ENCODE peak calls at places on chromosomes 13 and 19, in ten cellular contexts. J is lower leg skin, T is aorta, C is fibroblast of mammary gland, Y is right cardiac atrium, S is foreskin fibroblast, K is GM06990, Z is psoas muscle, P is left lung, B is fibroblast of the aortic adventitia. N is an unnamed sample.

GRCh38 chr13:97339019-97339988 is 94.7 kb upstream of the RAP2A start:
- DNase-seq in C (peak), Y (peak), S (peak), B (peak), J (no peak), Z (no peak), T (peak), K (no peak), P (no peak), N (peak)

GRCh38 chr19:43662487-43662886 is 7.5 kb downstream of the PLAUR start:
- DNase-seq in Z (no peak), T (no peak), S (no peak), B (no peak), J (no peak), C (peak), Y (no peak), K (no peak), P (no peak), N (peak)

GRCh38 chr13:49958321-49958720 is 22.2 kb upstream of the SPRYD7 start:
- DNase-seq in Y (no peak), Z (no peak), B (peak), J (no peak), P (no peak), K (no peak), S (peak), T (no peak), C (peak), N (no peak)

GRCh38 chr13:23551213-23552008 is 18.8 kb upstream of the TNFRSF19 start:
- DNase-seq in Z (no peak), K (no peak), P (no peak), B (no peak), T (no peak), Y (no peak), C (no peak), S (no peak), J (no peak), N (no peak)

GRCh38 chr13:95298971-95299627 is 2.2 kb downstream of the ABCC4 start:
- DNase-seq in B (peak), C (peak), Z (no peak), J (no peak), S (peak), P (no peak), K (no peak), T (no peak), Y (no peak), N (peak)

GRCh38 chr13:98921786-98922185 is 56.1 kb downstream of the DOCK9 start:
- DNase-seq in P (no peak), C (no peak), B (no peak), Y (no peak), Z (no peak), J (no peak), T (no peak), S (no peak), K (no peak), N (no peak)

GRCh38 chr19:42386974-42387707 is 3.0 kb downstream of the CNFN start:
- DNase-seq in B (peak), S (peak), K (peak), T (peak), C (peak), Y (peak), P (peak), J (peak), Z (peak), N (peak)

GRCh38 chr13:96581741-96582140 is 412.5 kb downstream of the OXGR1 start:
- DNase-seq in Z (no peak), T (no peak), Y (no peak), C (no peak), K (no peak), P (no peak), S (no peak), B (peak), J (no peak), N (no peak)

GRCh38 chr19:1074512-1075283 is 7.7 kb downstream of the ARHGAP45 start:
- DNase-seq in Z (peak), Y (peak), J (peak), K (peak), S (no peak), P (peak), C (no peak), T (peak), B (no peak), N (no peak)

GRCh38 chr19:53057904-53058579 is 13.5 kb downstream of the ERVV-2 start:
- DNase-seq in P (no peak), S (peak), B (no peak), Z (no peak), K (no peak), T (no peak), C (no peak), J (no peak), Y (peak), N (peak)

DNA sequence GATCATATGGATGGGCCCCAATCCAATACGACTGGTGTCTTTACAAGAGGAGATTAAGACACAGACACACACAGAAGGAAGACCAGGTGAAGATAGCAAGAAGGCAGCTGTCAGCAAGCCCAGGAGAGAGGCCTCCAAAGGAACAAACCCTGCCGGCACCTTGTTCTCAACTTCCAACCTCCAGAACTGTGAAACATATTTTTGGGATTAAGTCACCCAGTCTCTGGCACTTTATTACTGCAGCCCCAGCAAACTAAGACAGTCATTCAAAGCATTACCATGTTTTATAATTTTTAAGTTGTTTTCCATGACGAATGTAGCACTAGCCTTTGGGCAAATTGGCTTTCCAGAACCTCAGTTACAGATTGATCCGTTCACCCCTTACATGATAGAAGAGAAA is 11.3 kb downstream of the STARD13 start:
- DNase-seq in Z (no peak), S (no peak), T (no peak), Y (no peak), J (no peak), P (no peak), C (peak), B (no peak), K (no peak), N (no peak)
- H3K4me3 ChIP-seq in Z (no peak), S (no peak), T (no peak), Y (no peak), J (no peak), P (no peak), C (no peak), B (no peak), K (no peak), N (no peak)

GRCh38 chr19:17794412-17794730 is 567 bp upstream of the B3GNT3 start:
- DNase-seq in Z (no peak), T (no peak), P (no peak), C (no peak), Y (no peak), B (no peak), K (no peak), J (no peak), S (no peak), N (no peak)
- H3K4me3 ChIP-seq in Z (no peak), T (no peak), P (no peak), C (no peak), Y (no peak), B (no peak), K (no peak), J (no peak), S (no peak), N (no peak)

GRCh38 chr19:13024126-13024957 is 29.1 kb downstream of the NFIX start:
- DNase-seq in P (peak), C (no peak), S (no peak), Y (no peak), Z (peak), T (no peak), J (no peak), B (peak), K (no peak), N (peak)

GRCh38 chr19:13025819-13026477 is 30.7 kb downstream of the NFIX start:
- DNase-seq in J (no peak), S (no peak), P (peak), K (no peak), Z (no peak), Y (no peak), C (no peak), T (no peak), B (peak), N (no peak)

GRCh38 chr19:13026478-13026999 is 31.3 kb downstream of the NFIX start:
- DNase-seq in P (no peak), T (no peak), C (peak), Y (no peak), J (no peak), Z (no peak), K (no peak), S (peak), B (peak), N (no peak)

GRCh38 chr19:13023666-13024065 is 28.4 kb downstream of the NFIX start:
- DNase-seq in P (no peak), C (no peak), Y (no peak), B (peak), J (no peak), K (no peak), S (no peak), Z (no peak), T (no peak), N (no peak)

GRCh38 chr19:13024958-13025653 is 29.8 kb downstream of the NFIX start:
- DNase-seq in K (no peak), Y (no peak), S (no peak), T (no peak), P (peak), J (no peak), C (no peak), B (no peak), Z (peak), N (no peak)
- H3K4me3 ChIP-seq in K (no peak), Y (peak), S (peak), T (peak), P (peak), J (peak), C (peak), B (peak), Z (peak), N (peak)

DNA sequence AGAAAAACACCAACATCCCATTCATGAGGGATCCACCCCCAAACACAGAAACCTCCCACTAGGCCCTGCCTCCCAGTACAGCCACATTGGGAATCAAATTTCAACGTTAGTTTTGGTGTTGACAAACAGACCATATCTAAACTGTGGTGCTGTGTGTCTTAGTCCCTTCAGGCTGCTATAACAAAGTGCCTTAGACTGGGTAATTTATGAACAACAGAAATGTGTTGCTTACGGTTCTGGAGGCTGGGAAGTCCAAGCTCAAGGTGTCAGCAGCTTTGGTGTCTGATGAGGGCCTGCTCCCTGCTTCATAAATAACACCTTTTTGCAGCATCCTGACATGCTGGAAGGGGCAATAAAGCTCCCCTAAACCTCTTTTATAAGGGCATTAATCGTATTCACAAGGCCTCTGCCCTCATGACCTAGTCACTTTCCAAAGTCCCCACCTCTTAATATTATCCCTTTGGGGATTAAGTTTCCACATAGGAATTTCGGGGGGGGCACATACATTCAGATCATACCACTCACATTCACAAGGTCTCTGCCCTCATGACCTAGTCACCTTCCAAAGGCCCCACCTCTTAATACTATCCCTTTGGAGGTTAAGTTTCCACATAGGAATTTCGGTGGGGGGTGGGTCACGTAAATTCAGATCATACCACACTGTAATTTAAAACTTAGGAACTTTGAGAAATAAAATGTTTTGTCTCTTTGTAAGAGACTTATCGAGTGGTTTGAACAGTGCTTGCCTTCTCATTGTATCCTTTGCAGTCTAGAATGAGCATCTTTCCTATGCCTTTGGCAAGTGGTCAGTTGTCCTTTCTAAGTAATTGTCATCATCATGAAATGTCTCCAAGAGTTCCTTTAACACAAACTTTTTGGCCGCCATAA is 27.6 kb downstream of the ZNF507 start:
- DNase-seq in Y (no peak), T (no peak), C (no peak), S (peak), B (no peak), Z (no peak), J (no peak), K (no peak), P (no peak), N (no peak)
- H3K4me3 ChIP-seq in Y (no peak), T (no peak), C (no peak), S (peak), B (no peak), Z (peak), J (no peak), K (no peak), P (no peak), N (peak)

GRCh38 chr19:19372656-19373416 is 32.6 kb upstream of the GATAD2A start:
- DNase-seq in J (peak), Y (peak), B (peak), T (peak), Z (peak), K (peak), P (peak), C (peak), S (peak), N (peak)
- H3K4me3 ChIP-seq in J (no peak), Y (no peak), B (no peak), T (no peak), Z (peak), K (peak), P (no peak), C (no peak), S (no peak), N (peak)